ENCODE peak calls at places on chromosomes 7 and 10, in four cellular contexts. H is aorta, E is IMR-90, Q is H9. K is an unnamed sample.
A peak's percentile ranks its signal among the peaks of the same experiment; 100 is the strongest.

GRCh38 chr10:87547734-87548311 is 43.1 kb downstream of the MINPP1 start:
- DNase-seq in Q (no peak), H (no peak), E (peak; percentile 91), K (no peak)

GRCh38 chr10:99534939-99535763 is 2.4 kb downstream of the NKX2-3 start:
- DNase-seq in H (no peak), Q (peak; percentile 58), E (no peak), K (no peak)

GRCh38 chr7:99498546-99498944 is 1.5 kb downstream of the ZNF394 start:
- DNase-seq in H (no peak), Q (no peak), E (no peak), K (no peak)

GRCh38 chr7:149763563-149764240 is 9.7 kb downstream of the ZNF467 start:
- DNase-seq in Q (no peak), H (no peak), E (no peak), K (no peak)

GRCh38 chr10:86798030-86798429 is 41.6 kb downstream of the BMPR1A start:
- DNase-seq in H (no peak), E (no peak), Q (no peak), K (no peak)

GRCh38 chr7:1514407-1514806 is 10.2 kb upstream of the INTS1 start:
- DNase-seq in H (no peak), Q (no peak), E (no peak), K (no peak)

GRCh38 chr10:117653170-117653515 is 110.6 kb downstream of the EMX2 start:
- DNase-seq in H (no peak), Q (no peak), E (peak; percentile 60), K (no peak)

GRCh38 chr7:157691521-157692155 is 354.8 kb downstream of the DNAJB6 start:
- DNase-seq in Q (peak; percentile 42), E (no peak), H (no peak), K (no peak)

GRCh38 chr10:541750-542371 is 147.6 kb downstream of the DIP2C start:
- DNase-seq in E (no peak), H (no peak), Q (no peak), K (no peak)

GRCh38 chr7:36943591-36944430 is 219.5 kb upstream of the AOAH start:
- DNase-seq in E (no peak), H (no peak), Q (no peak), K (no peak)

GRCh38 chr7:36939816-36940215 is 215.5 kb upstream of the AOAH start:
- DNase-seq in H (no peak), E (no peak), Q (no peak), K (no peak)

GRCh38 chr7:36942062-36942461 is 217.8 kb upstream of the AOAH start:
- DNase-seq in H (no peak), E (no peak), Q (no peak), K (no peak)

GRCh38 chr7:36942558-36943354 is 218.5 kb upstream of the AOAH start:
- DNase-seq in H (no peak), Q (no peak), E (no peak), K (no peak)

DNA sequence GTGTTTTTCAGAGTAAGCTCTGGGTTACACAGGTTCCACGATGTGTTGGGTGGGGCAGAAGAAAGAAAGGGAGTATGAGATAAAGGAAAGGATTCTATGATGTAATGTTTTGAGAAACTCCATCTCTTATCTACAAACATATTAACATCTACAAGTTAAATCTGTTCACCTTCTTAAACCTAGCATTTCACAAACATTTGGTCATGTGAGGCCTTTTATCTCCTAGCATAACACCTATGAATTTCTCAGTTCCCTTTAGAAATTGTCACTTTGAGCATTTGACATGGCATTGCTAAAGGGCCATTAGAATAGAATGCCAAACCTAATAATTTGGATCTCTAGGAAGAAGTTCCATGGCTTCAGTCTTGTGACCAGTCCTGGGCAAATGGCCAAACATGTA is 217.1 kb upstream of the AOAH start:
- DNase-seq in E (no peak), H (no peak), Q (no peak), K (no peak)
- H3K9me3 ChIP-seq in E (peaks cover 3% of the 10 kb centered on the region), H (peaks cover 9% of the 10 kb centered on the region), Q (peaks cover 6% of the 10 kb centered on the region), K (no peaks in the 10 kb centered on the region)

GRCh38 chr10:37947526-37947925 is 28.9 kb downstream of the ZNF25 start:
- DNase-seq in H (no peak), Q (no peak), E (no peak), K (no peak)
- H3K9me3 ChIP-seq in H (no peaks in the 10 kb centered on the region), Q (peaks cover 34% of the 10 kb centered on the region), E (peaks cover 2% of the 10 kb centered on the region), K (no peaks in the 10 kb centered on the region)

GRCh38 chr7:73683056-73683915 is at the start of the genes BUD23 and DNAJC30:
- DNase-seq in Q (peak; percentile 98), E (peak; percentile 95), H (peak; percentile 98), K (peak; percentile 95)

GRCh38 chr7:73680501-73680900 is 2.8 kb downstream of the DNAJC30 start:
- DNase-seq in H (no peak), E (no peak), Q (no peak), K (no peak)

GRCh38 chr7:73683916-73684693 is 708 bp downstream of the BUD23 start:
- DNase-seq in H (no peak), Q (no peak), E (no peak), K (no peak)

GRCh38 chr7:73681031-73681430 is 2.2 kb downstream of the DNAJC30 start:
- DNase-seq in H (no peak), Q (no peak), E (peak; percentile 60), K (no peak)

GRCh38 chr7:73682745-73683055 is 553 bp downstream of the DNAJC30 start:
- DNase-seq in Q (no peak), E (no peak), H (no peak), K (no peak)
- H3K9me3 ChIP-seq in Q (no peaks in the 10 kb centered on the region), E (no peaks in the 10 kb centered on the region), H (no peaks in the 10 kb centered on the region), K (no peaks in the 10 kb centered on the region)

GRCh38 chr10:107477266-107477665 is 312.8 kb upstream of the SORCS1 start:
- DNase-seq in Q (no peak), E (no peak), H (no peak), K (no peak)
- H3K9me3 ChIP-seq in Q (no peaks in the 10 kb centered on the region), E (peaks cover 8% of the 10 kb centered on the region), H (peaks cover 1% of the 10 kb centered on the region), K (no peaks in the 10 kb centered on the region)